ENCODE peak calls at places on chromosome 20, in four cellular contexts. T, J, R and M are unnamed samples. For H3K9me3, the result is how much of the 10 kb centered on the place peaks cover.

GRCh38 chr20:57089701-57090144 is 176.7 kb downstream of the BMP7 start:
- DNase-seq in T (no peak), J (peak), R (peak), M (peak)

GRCh38 chr20:25017257-25017803 is 24.8 kb upstream of the APMAP start:
- DNase-seq in T (no peak), J (no peak), R (peak), M (peak)

GRCh38 chr20:33463332-33464101 is 20.0 kb upstream of the SNTA1 start:
- DNase-seq in T (no peak), J (no peak), R (no peak), M (no peak)

GRCh38 chr20:460707-461106 is 1.6 kb downstream of the TBC1D20 start:
- DNase-seq in T (no peak), J (no peak), R (peak), M (no peak)

GRCh38 chr20:4069741-4070140 is 54.4 kb upstream of the RNF24 start:
- DNase-seq in T (no peak), J (no peak), R (no peak), M (no peak)

GRCh38 chr20:38748863-38749153 is 548 bp downstream of the ACTR5 start:
- DNase-seq in T (no peak), J (peak), R (no peak), M (peak)

GRCh38 chr20:45779011-45779915 is 12.4 kb downstream of the WFDC3 start:
- DNase-seq in T (no peak), J (peak), R (no peak), M (no peak)

GRCh38 chr20:59604770-59605665 is 678 bp downstream of the PHACTR3 start:
- DNase-seq in T (no peak), J (no peak), R (no peak), M (peak)

GRCh38 chr20:16664031-16664430 is 65.8 kb upstream of the SNRPB2 start:
- DNase-seq in T (no peak), J (no peak), R (no peak), M (no peak)

GRCh38 chr20:57432874-57433491 is 41.8 kb downstream of the RBM38 start:
- DNase-seq in T (peak), J (peak), R (no peak), M (no peak)

GRCh38 chr20:2890743-2891142 is 17.5 kb downstream of the PTPRA start:
- DNase-seq in T (no peak), J (peak), R (no peak), M (no peak)

GRCh38 chr20:2914160-2914559 is 40.9 kb downstream of the PTPRA start:
- DNase-seq in T (no peak), J (no peak), R (peak), M (no peak)

GRCh38 chr20:23857954-23858565 is 21.5 kb downstream of the CST5 start:
- DNase-seq in T (no peak), J (no peak), R (no peak), M (no peak)

GRCh38 chr20:48015136-48015925 is 230.1 kb upstream of the SULF2 start:
- DNase-seq in T (no peak), J (no peak), R (no peak), M (no peak)

GRCh38 chr20:33826270-33826897 is 15.2 kb downstream of the CHMP4B start:
- DNase-seq in T (no peak), J (no peak), R (peak), M (no peak)

GRCh38 chr20:49161428-49162152 is 26.5 kb downstream of the STAU1 start:
- DNase-seq in T (no peak), J (no peak), R (peak), M (no peak)

GRCh38 chr20:46715292-46715756 is 5.9 kb downstream of the SLC2A10 start:
- DNase-seq in T (no peak), J (no peak), R (no peak), M (no peak)

GRCh38 chr20:14958626-14959025 is 621.2 kb upstream of the FLRT3 start:
- DNase-seq in T (no peak), J (no peak), R (no peak), M (no peak)

GRCh38 chr20:9550283-9550682 is 35.9 kb downstream of the LAMP5 start:
- DNase-seq in T (no peak), J (no peak), R (no peak), M (no peak)

GRCh38 chr20:6007094-6007528 is 46.7 kb downstream of the LRRN4 start:
- DNase-seq in T (no peak), J (no peak), R (peak), M (no peak)

GRCh38 chr20:33202451-33202850 is 14.7 kb upstream of the BPIFA3 start:
- DNase-seq in T (no peak), J (no peak), R (no peak), M (no peak)

GRCh38 chr20:11970243-11970836 is 52.6 kb downstream of the BTBD3 start:
- DNase-seq in T (no peak), J (no peak), R (no peak), M (no peak)

GRCh38 chr20:56646599-56646998 is 17.5 kb downstream of the TFAP2C start:
- DNase-seq in T (no peak), J (no peak), R (no peak), M (no peak)

GRCh38 chr20:50151034-50151743 is 2.3 kb downstream of the PEDS1 start:
- DNase-seq in T (no peak), J (peak), R (no peak), M (no peak)

GRCh38 chr20:59776059-59776603 is 157.3 kb downstream of the SYCP2 start:
- DNase-seq in T (no peak), J (no peak), R (no peak), M (no peak)

GRCh38 chr20:57473246-57474042 is 51.5 kb downstream of the CTCFL start:
- DNase-seq in T (peak), J (no peak), R (no peak), M (no peak)

GRCh38 chr20:12064540-12064939 is 146.8 kb downstream of the BTBD3 start:
- DNase-seq in T (no peak), J (no peak), R (no peak), M (no peak)

GRCh38 chr20:49594143-49594928 is 26.4 kb upstream of the PTGIS start:
- DNase-seq in T (no peak), J (no peak), R (no peak), M (no peak)

GRCh38 chr20:50728981-50729874 is 2.2 kb upstream of the PARD6B start:
- DNase-seq in T (no peak), J (no peak), R (peak), M (peak)

GRCh38 chr20:2386516-2387179 is 5.9 kb downstream of the TGM6 start:
- DNase-seq in T (no peak), J (no peak), R (no peak), M (no peak)

GRCh38 chr20:884983-885952 is 30.9 kb downstream of the ANGPT4 start:
- DNase-seq in T (no peak), J (no peak), R (no peak), M (peak)

GRCh38 chr20:24502184-24502583 is 32.8 kb downstream of the SYNDIG1 start:
- DNase-seq in T (no peak), J (no peak), R (no peak), M (peak)

GRCh38 chr20:56359212-56360132 is 698 bp downstream of the FAM210B start:
- DNase-seq in T (no peak), J (no peak), R (peak), M (peak)

GRCh38 chr20:44479643-44480042 is 4.0 kb downstream of the TTPAL start:
- DNase-seq in T (no peak), J (no peak), R (no peak), M (no peak)

GRCh38 chr20:36717657-36718056 is 28.2 kb downstream of the NDRG3 start:
- DNase-seq in T (no peak), J (no peak), R (peak), M (no peak)
- TF ChIP-seq CBX5 in T (no peak), J (no peak), R (no peak), M (no peak)

GRCh38 chr20:31472395-31473330 is 2.3 kb downstream of the DEFB124 start:
- DNase-seq in T (no peak), J (no peak), R (no peak), M (no peak)
- H3K9me3 ChIP-seq in T (under half), J (under half), R (under half), M (half or more)

GRCh38 chr20:10655723-10656122 is 18.1 kb downstream of the JAG1 start:
- DNase-seq in T (no peak), J (no peak), R (no peak), M (no peak)
- TF ChIP-seq CBX5 in T (no peak), J (no peak), R (no peak), M (no peak)

DNA sequence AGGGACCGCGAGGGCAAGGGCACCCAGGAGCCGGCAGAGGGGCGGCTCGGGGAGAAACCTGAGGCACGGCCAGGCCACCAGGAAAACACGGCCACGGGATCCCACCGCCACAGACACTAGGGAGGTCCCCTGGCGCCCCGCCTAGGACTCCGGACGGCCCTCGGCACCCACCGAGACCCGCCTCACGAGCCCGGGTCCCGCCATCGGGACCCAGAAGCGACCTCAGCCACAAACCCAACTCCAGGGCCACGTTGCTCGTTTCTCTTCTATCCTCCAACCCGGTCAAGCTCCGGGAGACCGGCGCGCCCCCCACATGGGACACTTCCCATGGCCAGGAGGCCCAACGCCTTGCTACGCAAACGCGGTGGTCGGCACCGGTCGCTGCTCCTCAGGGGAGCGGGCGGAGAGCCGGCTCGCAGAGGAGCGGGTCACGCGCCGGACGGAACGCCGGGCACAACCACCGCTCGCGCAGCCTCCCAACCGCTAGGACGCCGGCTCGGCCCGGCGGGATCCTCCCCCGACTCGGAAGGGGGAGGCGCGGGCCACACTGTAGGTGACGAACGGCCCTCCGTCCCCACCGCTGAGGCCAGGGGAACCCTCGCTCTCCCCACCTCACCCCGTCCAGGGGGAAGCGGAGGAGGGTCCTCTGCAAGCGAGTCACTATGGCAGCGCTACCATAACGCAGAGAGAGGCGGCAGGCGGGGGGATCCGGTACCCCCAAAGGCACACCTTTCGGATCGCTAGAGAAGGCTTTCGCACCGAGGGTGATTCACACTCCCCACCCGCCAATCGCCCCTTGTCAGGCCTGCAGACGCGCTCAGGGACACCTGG is 1514.1 kb upstream of the DEFB115 start:
- DNase-seq in T (no peak), J (no peak), R (no peak), M (no peak)
- H3K9me3 ChIP-seq in T (under half), J (under half), R (half or more), M (under half)

DNA sequence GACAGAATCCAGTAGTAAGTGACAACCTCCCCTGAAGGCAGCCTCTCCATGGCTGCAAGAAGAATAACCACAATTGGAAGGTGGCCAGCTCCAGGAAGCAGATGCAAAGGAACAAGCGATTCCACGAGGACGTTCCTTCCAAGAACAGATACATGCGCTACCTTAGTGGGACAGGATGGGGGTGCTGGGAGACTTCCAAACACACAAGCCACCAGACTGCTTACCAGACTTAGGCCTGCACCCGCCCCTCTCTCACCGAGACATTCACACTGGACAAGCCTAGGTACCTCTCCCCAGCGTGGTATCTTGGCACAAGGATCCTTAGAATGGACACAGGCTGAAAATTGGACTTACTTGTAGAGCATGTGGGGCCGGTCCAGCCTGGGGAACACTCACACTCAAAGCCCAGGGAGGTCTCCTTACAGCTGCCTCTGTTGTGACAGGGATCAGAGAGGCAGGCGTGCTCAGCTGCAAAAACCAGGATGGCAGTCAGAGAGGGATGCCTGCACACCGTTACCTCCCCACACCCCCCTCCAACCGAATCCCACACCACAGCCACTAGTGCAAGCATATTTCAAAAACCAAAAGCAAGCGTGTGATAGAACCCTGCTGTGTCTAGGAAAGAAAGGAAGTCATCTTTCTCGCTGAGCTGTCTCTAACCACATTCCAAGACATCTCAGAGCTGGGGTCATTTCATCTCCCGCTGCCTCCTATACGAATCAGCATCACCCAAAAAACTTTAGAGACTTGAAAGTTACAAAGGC is 22.4 kb downstream of the JAG1 start:
- DNase-seq in T (no peak), J (no peak), R (no peak), M (no peak)
- TF ChIP-seq CBX5 in T (no peak), J (no peak), R (no peak), M (no peak)

GRCh38 chr20:19867940-19868371 is 109.9 kb downstream of the RIN2 start:
- DNase-seq in T (no peak), J (no peak), R (no peak), M (no peak)
- H3K9me3 ChIP-seq in T (under half), J (under half), R (under half), M (under half)